ENCODE peak calls at places on chromosomes 16 and 17, in ten cellular contexts. N is CD8-positive, alpha-beta T cell; H is small intestine; Y is astrocyte of the cerebellum; X is IMR-90; B is heart right ventricle; O is cardiac fibroblast; Q is stomach; U is PC-3; C is cardiac muscle cell. W is an unnamed sample.

GRCh38 chr17:78748730-78749317 is 33.2 kb downstream of the CYTH1 start:
- DNase-seq in C (no peak), N (peak; percentile 61), Q (peak; percentile 62), U (peak; percentile 58), O (peak; percentile 58), H (peak; percentile 61), Y (no peak), X (peak; percentile 24), B (peak; percentile 48), W (peak; percentile 95)

GRCh38 chr16:81094771-81095251 is 1.4 kb downstream of the GCSH start:
- DNase-seq in Q (no peak), O (peak; percentile 51), B (no peak), U (no peak), X (peak; percentile 16), Y (peak; percentile 24), N (no peak), H (no peak), C (no peak), W (no peak)

GRCh38 chr17:44759096-44759915 is 518 bp downstream of the ADAM11 start:
- DNase-seq in N (no peak), O (no peak), U (no peak), C (peak; percentile 48), Q (no peak), B (no peak), H (no peak), Y (no peak), X (no peak), W (no peak)

GRCh38 chr17:39672522-39673334 is 4.5 kb downstream of the PNMT start:
- DNase-seq in X (no peak), H (no peak), C (no peak), B (no peak), Y (no peak), U (no peak), Q (no peak), N (no peak), O (no peak), W (no peak)

GRCh38 chr17:40540448-40540847 is 24.8 kb downstream of the CCR7 start:
- DNase-seq in X (no peak), N (no peak), H (no peak), B (no peak), U (no peak), Y (no peak), C (no peak), O (no peak), Q (no peak), W (no peak)

GRCh38 chr17:28133562-28133970 is 91.1 kb downstream of the NLK start:
- DNase-seq in N (no peak), H (no peak), Q (no peak), Y (peak; percentile 28), B (no peak), U (peak; percentile 66), C (no peak), O (peak; percentile 21), X (peak; percentile 89), W (no peak)

GRCh38 chr16:49545243-49545642 is 171.6 kb downstream of the C16orf78 start:
- DNase-seq in N (no peak), B (no peak), X (no peak), Y (no peak), U (no peak), H (no peak), O (no peak), Q (no peak), C (no peak), W (no peak)

GRCh38 chr17:66737524-66737923 is 97.4 kb upstream of the CACNG5 start:
- DNase-seq in Q (no peak), Y (peak; percentile 60), H (no peak), U (no peak), B (peak; percentile 40), N (no peak), C (peak; percentile 47), O (peak; percentile 76), X (peak; percentile 49), W (no peak)

GRCh38 chr17:81961087-81961514 is at the start of gene NOTUM:
- DNase-seq in H (no peak), Y (no peak), N (no peak), X (peak; percentile 12), U (peak; percentile 35), C (peak; percentile 52), O (peak; percentile 45), B (no peak), Q (no peak), W (no peak)

GRCh38 chr17:81959362-81960129 is 1.4 kb downstream of the NOTUM start:
- DNase-seq in X (peak; percentile 24), H (peak; percentile 60), O (peak; percentile 56), C (peak; percentile 74), Y (no peak), B (peak; percentile 81), Q (peak; percentile 84), U (peak; percentile 59), N (peak; percentile 71), W (no peak)

GRCh38 chr17:81962499-81963441 is 1.8 kb upstream of the NOTUM start:
- DNase-seq in Q (no peak), H (no peak), C (no peak), U (no peak), N (no peak), O (no peak), X (no peak), Y (no peak), B (no peak), W (no peak)

GRCh38 chr17:81960130-81960958 is 643 bp downstream of the NOTUM start:
- DNase-seq in U (no peak), X (no peak), N (no peak), C (no peak), H (no peak), Q (no peak), Y (no peak), O (no peak), B (no peak), W (no peak)

DNA sequence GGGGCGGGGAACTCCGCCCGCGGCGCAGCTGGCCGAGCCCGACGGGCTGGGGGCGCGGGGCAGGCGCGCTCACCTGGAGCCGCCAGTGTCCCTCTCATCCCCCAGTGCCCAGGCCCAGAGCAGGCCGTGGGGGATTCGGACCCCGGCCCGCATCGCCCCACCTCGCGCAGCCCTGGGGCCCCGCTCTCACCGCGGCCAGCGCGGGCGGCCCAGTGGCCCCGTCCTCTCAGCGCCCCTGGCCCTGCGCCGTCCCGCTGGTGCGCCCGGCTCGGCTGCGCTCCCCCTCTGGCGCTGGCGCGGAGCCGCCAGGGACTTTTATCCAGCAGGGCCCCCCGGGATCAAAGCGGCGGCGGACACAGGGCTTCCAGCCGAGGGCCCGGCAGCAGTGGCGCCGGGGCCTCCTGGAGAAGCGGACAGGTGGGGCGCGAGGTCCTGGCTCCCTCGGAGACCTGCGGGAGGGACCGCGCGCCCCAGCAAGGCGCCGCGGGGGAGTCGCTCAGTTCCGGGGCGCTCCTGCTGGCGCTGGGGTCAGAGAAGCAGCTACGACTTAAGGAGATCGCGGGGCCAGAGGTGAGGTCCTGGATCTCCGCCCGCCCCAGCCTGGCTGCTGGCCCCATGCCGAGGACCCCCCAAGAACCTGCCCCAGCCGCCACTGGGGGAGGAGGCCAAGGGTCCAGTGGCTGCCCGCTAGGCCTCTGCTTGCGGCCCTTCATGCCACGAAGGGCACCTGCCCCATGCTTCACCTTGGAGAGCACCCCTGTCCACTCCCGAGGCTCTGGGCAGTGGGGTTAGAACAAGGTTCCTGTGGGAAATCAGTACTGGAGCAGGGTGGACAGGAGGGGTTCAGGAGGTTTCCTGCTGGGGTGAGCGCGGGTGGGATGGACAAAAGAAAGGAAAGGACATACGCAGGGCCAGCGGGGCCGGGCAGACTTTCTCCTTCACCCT is 839 bp upstream of the NOTUM start:
- DNase-seq in B (no peak), X (no peak), H (no peak), U (no peak), C (no peak), Q (no peak), O (no peak), Y (no peak), N (no peak), W (no peak)
- H3K4me3 ChIP-seq in B (no peak overlapping the region), X (no peak overlapping the region), H (no peak overlapping the region), U (no peak overlapping the region), C (no peak overlapping the region), Q (peak overlapping the region; percentile 16), O (no peak overlapping the region), Y (no peak overlapping the region), N (no peak overlapping the region), W (no peak overlapping the region)

DNA sequence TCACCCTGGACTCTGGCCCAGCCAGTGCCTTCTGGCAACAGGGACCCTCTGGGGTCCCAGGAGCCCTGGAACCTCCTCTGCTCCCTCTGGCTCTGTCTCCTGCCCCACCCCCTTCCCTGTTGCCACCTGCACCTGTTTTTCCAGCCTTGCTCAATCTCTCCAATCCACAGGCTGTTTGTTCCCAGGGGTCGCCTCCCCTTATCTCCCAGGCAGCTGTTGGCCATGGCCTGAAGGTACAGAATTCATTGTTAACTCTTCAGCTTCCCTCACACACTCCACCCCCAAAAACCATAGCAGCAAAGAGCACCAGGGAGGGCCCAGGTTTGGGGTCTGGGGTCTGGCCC is 39.3 kb upstream of the TOB1 start:
- DNase-seq in N (no peak), H (no peak), X (no peak), U (no peak), Q (peak; percentile 78), B (no peak), Y (no peak), O (no peak), C (no peak), W (no peak)
- H3K4me3 ChIP-seq in N (no peak overlapping the region), H (no peak overlapping the region), X (no peak overlapping the region), U (no peak overlapping the region), Q (peak overlapping the region; percentile 5), B (no peak overlapping the region), Y (no peak overlapping the region), O (no peak overlapping the region), C (no peak overlapping the region), W (no peak overlapping the region)

GRCh38 chr16:3968556-3968955 is 88.0 kb upstream of the CREBBP start:
- DNase-seq in N (no peak), H (no peak), B (no peak), Q (no peak), Y (no peak), X (no peak), O (peak; percentile 64), C (no peak), U (no peak), W (no peak)

GRCh38 chr16:3965306-3965705 is 84.8 kb upstream of the CREBBP start:
- DNase-seq in Y (no peak), U (no peak), Q (no peak), O (no peak), H (no peak), N (no peak), B (no peak), X (no peak), C (no peak), W (no peak)

GRCh38 chr16:3965781-3966582 is 85.5 kb upstream of the CREBBP start:
- DNase-seq in N (no peak), H (no peak), X (no peak), O (no peak), C (no peak), B (no peak), Q (no peak), Y (no peak), U (no peak), W (no peak)

GRCh38 chr16:3964686-3965290 is 84.3 kb upstream of the CREBBP start:
- DNase-seq in X (no peak), N (no peak), C (no peak), U (no peak), B (no peak), Y (no peak), Q (no peak), H (no peak), O (no peak), W (no peak)

DNA sequence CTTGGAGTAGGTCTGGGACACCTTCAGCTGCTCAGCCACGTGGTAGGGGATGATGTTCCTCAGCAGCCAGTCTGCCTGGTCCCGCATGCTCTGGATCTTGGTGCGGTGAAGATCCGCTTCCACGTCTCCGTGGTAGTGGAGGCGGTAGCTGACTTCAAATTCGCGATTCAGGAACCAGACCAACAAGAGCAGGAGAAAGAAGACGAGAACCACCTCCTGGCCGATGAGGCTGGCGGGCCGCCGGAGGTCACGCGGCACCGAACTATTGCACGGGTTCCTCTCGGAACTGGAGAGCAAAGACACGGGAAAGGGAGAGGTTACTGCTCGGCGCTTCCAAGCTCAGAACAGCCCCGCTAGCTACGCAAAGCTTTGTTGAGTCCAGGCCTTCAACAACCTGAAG is 86.2 kb upstream of the CREBBP start:
- DNase-seq in C (no peak), N (no peak), O (no peak), X (no peak), Q (no peak), H (no peak), Y (no peak), U (no peak), B (no peak), W (no peak)
- H3K4me3 ChIP-seq in C (no peak overlapping the region), N (no peak overlapping the region), O (no peak overlapping the region), X (no peak overlapping the region), Q (no peak overlapping the region), H (no peak overlapping the region), Y (no peak overlapping the region), U (no peak overlapping the region), B (no peak overlapping the region), W (no peak overlapping the region)

DNA sequence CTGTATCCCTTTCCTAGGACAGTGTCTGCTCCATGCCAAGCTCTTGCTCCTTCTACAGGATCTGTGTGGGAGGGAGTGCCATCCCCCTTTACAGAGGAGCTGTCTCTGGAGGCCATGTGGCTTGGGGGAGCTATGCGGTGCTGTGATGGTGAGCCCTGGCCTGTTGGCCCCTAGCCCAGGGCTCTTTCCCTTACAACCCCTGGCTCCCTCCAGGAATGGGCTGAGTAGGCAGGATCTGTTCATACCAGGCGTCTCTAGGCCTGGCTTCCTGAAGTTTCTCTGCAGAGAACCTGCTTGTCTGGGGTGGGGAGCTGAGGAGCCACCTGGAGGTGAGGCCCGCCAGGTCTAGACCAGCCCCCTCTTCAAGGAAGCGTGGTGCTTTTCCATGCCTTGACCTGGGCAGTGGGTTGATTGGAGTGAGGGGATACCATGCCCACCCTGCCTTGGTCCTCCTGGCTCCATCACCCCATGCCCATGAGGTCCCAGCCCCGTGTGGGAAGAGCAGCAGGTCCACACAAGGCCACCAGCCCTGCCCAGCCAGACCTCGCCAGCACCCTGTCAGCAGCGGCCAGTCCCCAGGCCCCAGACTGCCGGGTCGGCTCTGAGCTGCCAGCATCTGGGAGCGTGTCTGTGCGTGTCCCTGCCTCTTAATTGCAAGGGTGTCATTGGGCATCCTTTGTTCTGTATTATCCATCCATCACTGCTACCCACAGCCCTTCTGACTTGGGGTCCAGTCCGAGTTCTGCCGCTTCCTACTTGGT is 14.7 kb downstream of the LLGL2 start:
- DNase-seq in B (no peak), H (no peak), U (no peak), X (no peak), C (no peak), O (peak; percentile 19), Q (no peak), Y (no peak), N (no peak), W (no peak)
- H3K4me3 ChIP-seq in B (no peak overlapping the region), H (no peak overlapping the region), U (no peak overlapping the region), X (no peak overlapping the region), C (no peak overlapping the region), O (no peak overlapping the region), Q (no peak overlapping the region), Y (no peak overlapping the region), N (no peak overlapping the region), W (no peak overlapping the region)

W was measured in Jurkat, Clone E6-1.